ENCODE peak calls at places on chromosomes 4 and X, in nine cellular contexts. C, T, O, K, W, E, V, P and B are unnamed samples.

GRCh38 chr4:180947421-180947820 is 1295.8 kb upstream of the TENM3 start:
- DNase-seq in C (no peak), T (no peak), O (peak), K (peak), W (no peak), E (no peak), V (no peak), P (peak), B (no peak)

GRCh38 chr4:4277531-4277930 is 12.4 kb downstream of the LYAR start:
- DNase-seq in C (no peak), T (no peak), O (no peak), K (no peak), W (no peak), E (no peak), V (no peak), P (no peak), B (no peak)

GRCh38 chr4:121823505-121824170 is at the start of gene CCNA2:
- DNase-seq in C (peak), T (peak), O (peak), K (peak), W (peak), E (peak), V (peak), P (peak), B (peak)

GRCh38 chrX:133056341-133056740 is 40.6 kb downstream of the USP26 start:
- DNase-seq in C (no peak), T (peak), O (no peak), K (peak), W (no peak), E (no peak), V (no peak), P (no peak), B (no peak)

GRCh38 chr4:7929530-7929951 is 10.1 kb downstream of the AFAP1 start:
- DNase-seq in C (no peak), T (peak), O (peak), K (peak), W (peak), E (no peak), V (no peak), P (no peak), B (peak)

GRCh38 chr4:112550728-112551127 is 34.7 kb upstream of the NEUROG2 start:
- DNase-seq in C (no peak), T (no peak), O (no peak), K (peak), W (no peak), E (no peak), V (no peak), P (no peak), B (no peak)

GRCh38 chr4:184167576-184167975 is 50.1 kb downstream of the ENPP6 start:
- DNase-seq in C (no peak), T (peak), O (no peak), K (no peak), W (no peak), E (peak), V (no peak), P (no peak), B (peak)

GRCh38 chr4:153628796-153629315 is 55.2 kb upstream of the TLR2 start:
- DNase-seq in C (no peak), T (no peak), O (no peak), K (no peak), W (no peak), E (no peak), V (no peak), P (no peak), B (no peak)

GRCh38 chr4:72900952-72901351 is 168.6 kb downstream of the COX18 start:
- DNase-seq in C (peak), T (peak), O (no peak), K (no peak), W (no peak), E (no peak), V (no peak), P (no peak), B (peak)

GRCh38 chr4:169952236-169953088 is 73.7 kb downstream of the MFAP3L start:
- DNase-seq in C (no peak), T (no peak), O (no peak), K (no peak), W (no peak), E (no peak), V (no peak), P (no peak), B (no peak)

GRCh38 chr4:163651761-163652160 is 157.3 kb downstream of the TMA16 start:
- DNase-seq in C (no peak), T (no peak), O (no peak), K (no peak), W (no peak), E (no peak), V (no peak), P (no peak), B (no peak)

GRCh38 chrX:129719268-129719667 is 19.5 kb upstream of the XPNPEP2 start:
- DNase-seq in C (no peak), T (no peak), O (no peak), K (no peak), W (no peak), E (no peak), V (no peak), P (no peak), B (no peak)

GRCh38 chr4:42280327-42281095 is 116.8 kb upstream of the SHISA3 start:
- DNase-seq in C (no peak), T (peak), O (peak), K (no peak), W (no peak), E (no peak), V (peak), P (peak), B (peak)

GRCh38 chr4:38050560-38051350 is 90.6 kb downstream of the PTTG2 start:
- DNase-seq in C (no peak), T (peak), O (no peak), K (no peak), W (no peak), E (no peak), V (no peak), P (no peak), B (peak)

GRCh38 chr4:74202062-74202586 is 44.2 kb downstream of the MTHFD2L start:
- DNase-seq in C (no peak), T (no peak), O (peak), K (no peak), W (no peak), E (no peak), V (no peak), P (no peak), B (no peak)

GRCh38 chr4:86816463-86817107 is 32.6 kb downstream of the SLC10A6 start:
- DNase-seq in C (peak), T (no peak), O (no peak), K (no peak), W (no peak), E (no peak), V (no peak), P (no peak), B (no peak)

GRCh38 chr4:53764761-53765490 is 173.6 kb upstream of the LNX1 start:
- DNase-seq in C (no peak), T (no peak), O (no peak), K (no peak), W (no peak), E (no peak), V (no peak), P (no peak), B (no peak)

GRCh38 chr4:53490965-53491622 is 100.2 kb downstream of the LNX1 start:
- DNase-seq in C (peak), T (peak), O (peak), K (peak), W (no peak), E (no peak), V (no peak), P (peak), B (no peak)

GRCh38 chr4:6032249-6033244 is 14.3 kb upstream of the C4orf50 start:
- DNase-seq in C (no peak), T (no peak), O (peak), K (no peak), W (no peak), E (no peak), V (no peak), P (peak), B (no peak)

GRCh38 chr4:184446132-184446531 is 28.2 kb downstream of the IRF2 start:
- DNase-seq in C (no peak), T (no peak), O (peak), K (no peak), W (no peak), E (no peak), V (no peak), P (peak), B (no peak)

GRCh38 chr4:137524642-137525384 is 7.5 kb downstream of the PCDH18 start:
- DNase-seq in C (no peak), T (no peak), O (peak), K (no peak), W (no peak), E (no peak), V (no peak), P (peak), B (no peak)

GRCh38 chr4:24279911-24280375 is 304.4 kb downstream of the DHX15 start:
- DNase-seq in C (no peak), T (no peak), O (no peak), K (no peak), W (no peak), E (no peak), V (no peak), P (no peak), B (no peak)

GRCh38 chr4:7806724-7807123 is 132.9 kb downstream of the AFAP1 start:
- DNase-seq in C (no peak), T (no peak), O (no peak), K (no peak), W (no peak), E (no peak), V (no peak), P (no peak), B (no peak)

GRCh38 chrX:154126101-154126500 is 17.9 kb upstream of the OPN1LW start:
- DNase-seq in C (no peak), T (no peak), O (no peak), K (no peak), W (no peak), E (no peak), V (no peak), P (no peak), B (no peak)

GRCh38 chrX:126719208-126719607 is 100.3 kb upstream of the PRR32 start:
- DNase-seq in C (no peak), T (no peak), O (no peak), K (no peak), W (no peak), E (no peak), V (no peak), P (no peak), B (no peak)

GRCh38 chr4:70714061-70714468 is 7.7 kb upstream of the RUFY3 start:
- DNase-seq in C (no peak), T (peak), O (no peak), K (no peak), W (peak), E (no peak), V (no peak), P (no peak), B (no peak)

GRCh38 chrX:80747832-80748231 is 61.8 kb downstream of the BRWD3 start:
- DNase-seq in C (no peak), T (no peak), O (no peak), K (peak), W (no peak), E (no peak), V (no peak), P (no peak), B (no peak)

GRCh38 chr4:54958236-54958635 is 167.2 kb downstream of the KDR start:
- DNase-seq in C (no peak), T (no peak), O (no peak), K (no peak), W (no peak), E (no peak), V (peak), P (no peak), B (no peak)

GRCh38 chr4:105520819-105521790 is 31.3 kb upstream of the ARHGEF38 start:
- DNase-seq in C (no peak), T (peak), O (peak), K (peak), W (no peak), E (peak), V (peak), P (peak), B (peak)

GRCh38 chr4:153114771-153115321 is 89.4 kb upstream of the TRIM2 start:
- DNase-seq in C (no peak), T (no peak), O (no peak), K (peak), W (no peak), E (no peak), V (peak), P (no peak), B (no peak)

GRCh38 chrX:17022205-17022604 is 75.7 kb downstream of the REPS2 start:
- DNase-seq in C (no peak), T (no peak), O (peak), K (peak), W (no peak), E (no peak), V (no peak), P (no peak), B (no peak)

GRCh38 chrX:132227383-132228112 is 8.3 kb upstream of the RAP2C start:
- DNase-seq in C (no peak), T (no peak), O (no peak), K (no peak), W (no peak), E (no peak), V (no peak), P (no peak), B (no peak)

GRCh38 chr4:113764720-113765264 is 3.3 kb upstream of the CAMK2D start:
- DNase-seq in C (no peak), T (peak), O (no peak), K (no peak), W (no peak), E (no peak), V (no peak), P (no peak), B (no peak)

GRCh38 chrX:115898382-115899001 is 272.1 kb upstream of the AGTR2 start:
- DNase-seq in C (peak), T (peak), O (peak), K (peak), W (peak), E (no peak), V (no peak), P (peak), B (peak)